ENCODE peak calls at places on chromosomes 11 and 22, in nine cellular contexts. Y, W, B, X, N, H, K, A and D are unnamed samples.

GRCh38 chr11:36165638-36166389 is 123.4 kb downstream of the COMMD9 start:
- DNase-seq in Y (no peak), K (no peak), B (no peak), N (no peak), A (no peak), X (no peak), H (no peak), W (no peak), D (no peak)

GRCh38 chr11:7004482-7004881 is 15.7 kb downstream of the ZNF214 start:
- DNase-seq in B (no peak), Y (no peak), W (peak; percentile 60), A (no peak), H (no peak), K (no peak), X (peak; percentile 7), N (peak; percentile 13), D (no peak)

GRCh38 chr11:66069715-66070603 is at the start of gene PACS1:
- DNase-seq in N (peak; percentile 76), B (peak; percentile 67), K (peak; percentile 84), X (peak; percentile 45), A (peak; percentile 73), H (peak; percentile 97), Y (peak; percentile 74), W (peak; percentile 58), D (peak; percentile 81)

GRCh38 chr11:9251306-9251705 is 13.8 kb downstream of the DENND5A start:
- DNase-seq in H (no peak), N (no peak), Y (no peak), K (no peak), W (no peak), X (no peak), A (no peak), B (no peak), D (no peak)

GRCh38 chr11:38278457-38279141 is 1680.6 kb upstream of the RAG2 start:
- DNase-seq in W (no peak), A (no peak), H (no peak), N (no peak), K (no peak), X (no peak), Y (no peak), B (no peak), D (no peak)

GRCh38 chr11:76282106-76282630 is 75.9 kb upstream of the WNT11 start:
- DNase-seq in Y (no peak), W (no peak), A (no peak), X (no peak), B (no peak), H (no peak), N (no peak), K (no peak), D (no peak)

GRCh38 chr11:74134661-74135515 is 35.9 kb downstream of the C2CD3 start:
- DNase-seq in K (no peak), H (no peak), X (no peak), W (peak; percentile 42), A (no peak), Y (no peak), B (no peak), N (no peak), D (peak; percentile 70)

GRCh38 chr22:21762712-21763581 is 27.4 kb upstream of the YPEL1 start:
- DNase-seq in K (no peak), Y (no peak), X (no peak), W (no peak), A (no peak), B (no peak), H (no peak), N (no peak), D (no peak)

GRCh38 chr11:36403661-36404060 is 106.4 kb downstream of the TRAF6 start:
- DNase-seq in B (no peak), Y (no peak), H (no peak), K (no peak), N (no peak), A (no peak), W (no peak), X (no peak), D (no peak)

GRCh38 chr11:1077033-1077416 is 2.4 kb downstream of the MUC2 start:
- DNase-seq in N (no peak), B (peak; percentile 7), Y (no peak), A (no peak), X (no peak), W (no peak), H (peak; percentile 59), K (no peak), D (no peak)

GRCh38 chr11:11306855-11307254 is 46.2 kb downstream of the CSNK2A3 start:
- DNase-seq in A (no peak), N (no peak), K (no peak), Y (no peak), X (no peak), W (peak; percentile 80), B (no peak), H (no peak), D (no peak)

GRCh38 chr11:76568621-76569020 is 101.9 kb downstream of the LRRC32 start:
- DNase-seq in K (no peak), Y (no peak), B (no peak), X (no peak), H (no peak), W (no peak), N (no peak), A (no peak), D (no peak)

DNA sequence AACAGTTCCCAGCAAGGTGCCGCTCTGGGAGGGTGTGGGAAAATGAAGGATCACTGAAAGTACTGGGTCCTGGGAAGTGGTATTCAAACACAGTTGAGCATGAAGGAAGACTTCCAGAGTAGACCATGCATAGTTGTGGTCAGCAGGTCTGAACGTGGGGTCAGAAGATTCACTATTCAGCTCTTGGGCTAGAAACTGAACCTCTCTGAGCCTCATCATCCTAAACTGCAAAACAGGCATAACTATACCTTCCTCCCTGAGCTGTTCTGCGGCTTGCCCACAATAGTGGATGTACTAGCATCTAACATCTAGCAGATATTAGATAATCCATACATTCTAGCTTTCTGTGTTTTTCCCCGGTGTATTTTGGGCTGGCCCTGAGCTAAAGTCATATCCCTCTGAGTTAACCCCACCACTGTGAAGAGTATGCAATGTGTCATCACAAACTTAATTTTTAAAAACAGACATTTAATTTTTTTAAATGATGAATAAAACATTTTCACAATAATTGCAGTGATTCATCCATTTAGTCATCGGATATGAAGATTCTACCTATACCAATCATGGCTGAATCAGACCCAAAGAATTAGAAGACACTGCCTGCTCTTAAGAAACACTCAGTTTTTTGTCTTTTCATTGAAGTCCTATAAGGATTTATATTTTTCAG is 179.1 kb downstream of the BLID start:
- DNase-seq in K (no peak), A (no peak), Y (no peak), B (no peak), X (no peak), N (no peak), W (peak; percentile 31), H (no peak), D (no peak)
- H3K27ac ChIP-seq in K (no peak overlapping the region), A (no peak overlapping the region), Y (no peak overlapping the region), B (no peak overlapping the region), X (no peak overlapping the region), N (no peak overlapping the region), W (peak overlapping the region; percentile 50), H (no peak overlapping the region), D (no peak overlapping the region)

DNA sequence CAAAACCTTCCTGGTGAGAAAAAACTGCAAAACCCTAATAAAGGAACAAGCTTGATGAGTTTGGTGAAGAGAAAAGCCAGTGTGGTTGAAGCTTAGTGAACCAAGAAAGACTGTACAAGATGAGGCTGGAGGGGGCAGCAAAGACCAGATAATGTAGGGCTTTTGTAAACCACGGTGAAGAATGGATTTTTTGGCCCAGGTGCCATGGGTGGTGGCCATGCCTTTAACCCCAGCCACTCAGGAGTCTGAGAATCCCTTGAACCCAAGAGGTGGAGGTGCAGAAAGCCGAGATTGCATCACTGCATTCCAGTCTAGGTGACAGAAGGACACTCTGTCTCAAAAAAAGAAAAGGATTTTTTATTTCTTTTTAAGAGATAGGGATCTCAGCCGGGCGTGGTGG is 5.0 kb upstream of the ZDHHC5 start:
- DNase-seq in K (no peak), H (no peak), B (no peak), Y (no peak), A (no peak), X (no peak), W (no peak), N (no peak), D (no peak)
- TF ChIP-seq CTCF in K (peak; percentile 14), H (no peak), B (no peak), Y (no peak), A (peak; percentile 48), X (no peak), W (no peak), N (no peak), D (peak; percentile 41)

GRCh38 chr11:120219157-120219934 is 8.5 kb downstream of the OAF start:
- DNase-seq in N (no peak), B (no peak), A (no peak), X (no peak), K (peak; percentile 28), Y (no peak), H (no peak), W (no peak), D (no peak)

GRCh38 chr11:120217526-120217925 is 6.7 kb downstream of the OAF start:
- DNase-seq in B (no peak), H (no peak), Y (no peak), N (no peak), W (no peak), A (no peak), X (no peak), K (no peak), D (no peak)

GRCh38 chr11:120216426-120217102 is 5.7 kb downstream of the OAF start:
- DNase-seq in A (no peak), Y (no peak), B (no peak), K (no peak), X (no peak), W (no peak), N (no peak), H (no peak), D (no peak)

GRCh38 chr11:120218695-120219033 is 7.8 kb downstream of the OAF start:
- DNase-seq in X (no peak), W (no peak), H (no peak), K (no peak), Y (no peak), B (no peak), N (no peak), A (no peak), D (no peak)

DNA sequence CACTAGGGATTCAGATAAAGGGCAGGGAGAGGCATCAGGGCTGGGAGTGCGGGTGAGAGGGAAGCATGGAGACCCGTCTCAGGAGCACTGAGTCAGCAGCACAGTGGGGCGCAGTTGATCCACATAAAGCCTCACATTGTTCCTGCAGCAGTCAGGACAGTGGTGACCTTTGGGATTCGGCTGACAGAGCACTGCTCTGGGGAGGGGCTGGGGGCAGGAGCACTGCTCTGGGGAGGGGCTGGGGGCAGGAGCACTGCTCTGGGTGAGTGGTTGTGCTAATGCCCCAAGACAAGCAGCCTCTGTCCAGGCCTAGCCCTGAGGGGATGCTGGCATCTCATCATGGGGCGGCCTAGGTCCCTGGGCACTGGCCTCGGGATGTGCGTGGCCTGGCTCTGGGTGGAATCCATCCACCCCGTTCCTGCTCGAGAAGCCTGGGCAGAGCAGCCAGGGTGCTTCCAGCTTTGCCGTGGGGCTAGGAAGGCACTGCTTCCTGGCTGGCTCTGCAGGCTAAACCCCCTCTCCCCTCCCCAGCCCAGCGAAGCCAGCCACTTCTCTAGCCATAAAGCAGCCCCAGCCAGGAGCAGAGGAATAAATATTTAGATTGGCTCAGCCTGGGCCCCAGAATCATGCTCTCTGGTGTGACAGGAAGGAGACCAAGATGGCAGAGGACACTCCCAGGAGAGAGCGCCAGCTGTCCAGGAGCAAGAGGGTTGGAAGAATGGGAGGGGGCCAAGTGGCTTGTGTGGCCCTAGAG is 7.3 kb downstream of the OAF start:
- DNase-seq in W (no peak), B (no peak), N (no peak), Y (no peak), X (no peak), A (no peak), K (peak; percentile 69), H (no peak), D (no peak)
- H3K27ac ChIP-seq in W (no peak overlapping the region), B (peak overlapping the region; percentile 54), N (peak overlapping the region; percentile 73), Y (no peak overlapping the region), X (peak overlapping the region; percentile 92), A (no peak overlapping the region), K (no peak overlapping the region), H (peak overlapping the region; percentile 13), D (no peak overlapping the region)

GRCh38 chr11:72740562-72741428 is 11.4 kb downstream of the ARAP1 start:
- DNase-seq in H (peak; percentile 73), X (no peak), N (peak; percentile 8), W (no peak), B (no peak), K (no peak), Y (no peak), A (no peak), D (no peak)
- TF ChIP-seq CTCF in H (no peak), X (no peak), N (no peak), W (no peak), B (no peak), K (no peak), Y (no peak), A (no peak), D (no peak)